ENCODE peak calls at places on chromosomes 13 and 19, in six cellular contexts. M is IMR-90, K is H9, E is H1, D is neuronal stem cell, Z is mesenchymal stem cell. J is an unnamed sample.

GRCh38 chr19:3466630-3467029 is 13.7 kb downstream of the SMIM24 start:
- DNase-seq in M (no peak), K (no peak), E (no peak), D (no peak), Z (no peak), J (no peak)

GRCh38 chr13:85632526-85633215 is 166.5 kb downstream of the SLITRK6 start:
- DNase-seq in M (no peak), K (no peak), E (no peak), D (no peak), Z (peak), J (no peak)

GRCh38 chr19:46634045-46634655 is 1.9 kb downstream of the GNG8 start:
- DNase-seq in M (peak), K (peak), E (peak), D (peak), Z (peak), J (peak)

GRCh38 chr13:60335531-60335930 is 61.5 kb upstream of the TDRD3 start:
- DNase-seq in M (peak), K (no peak), E (no peak), D (no peak), Z (peak), J (no peak)

GRCh38 chr19:2719910-2720776 is 1.0 kb downstream of the DIRAS1 start:
- DNase-seq in M (peak), K (peak), E (peak), D (no peak), Z (peak), J (no peak)

GRCh38 chr13:51767100-51767499 is 36.9 kb downstream of the DHRS12 start:
- DNase-seq in M (no peak), K (peak), E (no peak), D (no peak), Z (no peak), J (no peak)

GRCh38 chr19:2887391-2887914 is 13.3 kb upstream of the ZNF57 start:
- DNase-seq in M (peak), K (peak), E (peak), D (no peak), Z (peak), J (peak)

GRCh38 chr13:73696713-73697112 is 437.5 kb downstream of the KLF12 start:
- DNase-seq in M (no peak), K (no peak), E (no peak), D (no peak), Z (no peak), J (no peak)

GRCh38 chr13:26813626-26814348 is 53.2 kb upstream of the GPR12 start:
- DNase-seq in M (no peak), K (no peak), E (no peak), D (no peak), Z (no peak), J (no peak)

GRCh38 chr19:36483653-36484052 is 5.7 kb downstream of the ZNF566 start:
- DNase-seq in M (no peak), K (no peak), E (no peak), D (no peak), Z (no peak), J (no peak)

GRCh38 chr19:46813570-46814358 is 25.4 kb upstream of the SLC1A5 start:
- DNase-seq in M (peak), K (no peak), E (no peak), D (no peak), Z (peak), J (no peak)

GRCh38 chr19:14333101-14333871 is 48.0 kb upstream of the ADGRE5 start:
- DNase-seq in M (no peak), K (peak), E (peak), D (no peak), Z (no peak), J (peak)

GRCh38 chr13:114063545-114064515 is 68.6 kb downstream of the RASA3 start:
- DNase-seq in M (peak), K (no peak), E (no peak), D (no peak), Z (peak), J (no peak)

GRCh38 chr19:13600091-13600490 is 93.8 kb upstream of the CACNA1A start:
- DNase-seq in M (no peak), K (no peak), E (no peak), D (no peak), Z (no peak), J (no peak)

GRCh38 chr13:83453300-83453699 is 429.0 kb downstream of the SLITRK1 start:
- DNase-seq in M (no peak), K (no peak), E (no peak), D (no peak), Z (no peak), J (no peak)
- H4K91ac ChIP-seq in M (no peak), K (no peak), E (no peak), D (no peak), Z (no peak), J (no peak)

DNA sequence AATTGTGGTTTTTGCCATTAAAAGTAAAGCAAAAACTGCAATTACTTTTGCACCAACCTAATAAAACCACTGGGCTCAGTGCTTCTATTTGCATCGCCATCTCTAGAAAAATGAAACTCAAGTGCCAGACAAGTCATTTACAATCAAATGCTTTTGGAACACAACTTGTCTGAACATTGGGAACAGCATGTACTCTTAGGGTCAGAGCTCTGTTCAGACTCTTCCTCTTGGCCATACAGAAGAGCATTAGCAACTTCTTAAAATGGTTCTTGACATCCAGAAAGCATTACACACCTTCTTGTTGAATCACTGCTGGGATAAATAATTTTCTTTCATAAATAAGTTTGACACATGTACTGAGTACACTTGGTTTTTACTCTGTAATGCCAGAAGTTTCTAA is 272.5 kb downstream of the DCLK1 start:
- DNase-seq in M (no peak), K (no peak), E (no peak), D (no peak), Z (no peak), J (no peak)
- H4K91ac ChIP-seq in M (no peak), K (no peak), E (peak), D (no peak), Z (no peak), J (no peak)

GRCh38 chr13:42876270-42876714 is 94.9 kb downstream of the FAM216B start:
- DNase-seq in M (no peak), K (peak), E (no peak), D (no peak), Z (no peak), J (no peak)
- H4K91ac ChIP-seq in M (no peak), K (no peak), E (no peak), D (no peak), Z (no peak), J (no peak)

GRCh38 chr19:42309686-42310085 is 3.4 kb upstream of the TMEM145 start:
- DNase-seq in M (no peak), K (no peak), E (no peak), D (no peak), Z (no peak), J (no peak)

GRCh38 chr19:42301646-42302204 is at the start of gene PRR19:
- DNase-seq in M (no peak), K (no peak), E (no peak), D (no peak), Z (no peak), J (peak)

GRCh38 chr19:42303101-42303464 is 659 bp upstream of the PAFAH1B3 start:
- DNase-seq in M (no peak), K (no peak), E (peak), D (no peak), Z (no peak), J (no peak)

GRCh38 chr19:42306646-42307045 is 4.2 kb upstream of the PAFAH1B3 start:
- DNase-seq in M (no peak), K (peak), E (peak), D (no peak), Z (no peak), J (no peak)

DNA sequence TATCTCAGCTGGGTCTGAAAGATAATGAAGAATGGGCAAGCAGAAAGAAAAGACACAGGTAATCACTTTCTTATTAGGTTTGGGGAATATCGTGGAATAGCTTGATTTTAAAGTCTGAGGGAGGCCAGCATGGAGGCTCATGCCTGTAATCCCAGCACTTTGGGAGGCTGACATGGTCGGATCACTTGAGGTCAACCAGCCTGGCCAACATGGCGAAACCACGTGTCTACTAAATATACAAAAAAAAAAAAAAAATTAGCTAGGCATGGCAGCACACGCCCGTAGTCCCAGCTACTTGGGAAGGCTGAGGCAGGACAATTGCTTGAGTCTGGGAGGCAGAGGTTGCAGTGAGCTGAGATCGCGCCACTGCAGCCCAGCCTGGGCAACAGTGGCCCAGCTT is 1.5 kb upstream of the PAFAH1B3 start:
- DNase-seq in M (no peak), K (no peak), E (no peak), D (no peak), Z (no peak), J (no peak)
- H4K91ac ChIP-seq in M (no peak), K (no peak), E (no peak), D (no peak), Z (no peak), J (no peak)

DNA sequence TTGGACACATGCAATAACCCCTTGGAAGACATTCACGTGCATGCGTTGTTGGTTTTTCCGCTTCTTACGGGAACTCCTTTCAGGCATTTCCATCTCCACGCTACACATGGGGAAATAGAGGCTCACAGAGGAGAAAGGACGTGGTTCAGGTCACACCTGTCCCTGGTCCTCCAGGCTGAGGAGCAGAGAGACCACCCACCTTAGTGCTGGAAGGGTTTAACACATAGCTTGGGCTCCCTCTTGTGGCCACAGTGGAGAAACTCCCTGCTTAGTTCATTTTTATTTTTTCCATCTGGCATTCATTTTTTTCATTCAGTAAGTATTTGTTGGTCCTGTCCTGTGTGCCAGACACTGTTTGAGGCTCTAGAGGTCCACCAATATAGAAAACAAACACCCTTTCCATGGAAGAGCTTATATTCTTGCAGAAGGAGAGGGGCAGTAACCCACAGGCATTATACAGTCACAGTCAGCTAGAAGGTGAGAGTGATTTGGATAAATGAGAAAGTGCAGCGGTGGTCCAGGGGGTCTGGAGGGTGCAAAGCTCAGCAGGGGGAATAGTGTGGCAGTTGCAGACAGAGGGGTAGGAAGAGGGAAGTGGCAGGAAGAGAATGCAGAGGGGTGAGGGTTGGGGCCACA is 24.2 kb upstream of the TTYH1 start:
- DNase-seq in M (peak), K (peak), E (peak), D (peak), Z (peak), J (peak)
- H4K91ac ChIP-seq in M (no peak), K (no peak), E (peak), D (no peak), Z (no peak), J (no peak)

GRCh38 chr13:45300190-45300985 is 40.6 kb downstream of the TPT1 start:
- DNase-seq in M (no peak), K (no peak), E (no peak), D (no peak), Z (no peak), J (no peak)
- H4K91ac ChIP-seq in M (no peak), K (no peak), E (no peak), D (no peak), Z (no peak), J (no peak)

GRCh38 chr13:18961383-18962117 is 220.1 kb downstream of the TUBA3C start:
- DNase-seq in M (no peak), K (no peak), E (no peak), D (no peak), Z (no peak), J (no peak)
- H4K91ac ChIP-seq in M (no peak), K (no peak), E (no peak), D (no peak), Z (no peak), J (no peak)

DNA sequence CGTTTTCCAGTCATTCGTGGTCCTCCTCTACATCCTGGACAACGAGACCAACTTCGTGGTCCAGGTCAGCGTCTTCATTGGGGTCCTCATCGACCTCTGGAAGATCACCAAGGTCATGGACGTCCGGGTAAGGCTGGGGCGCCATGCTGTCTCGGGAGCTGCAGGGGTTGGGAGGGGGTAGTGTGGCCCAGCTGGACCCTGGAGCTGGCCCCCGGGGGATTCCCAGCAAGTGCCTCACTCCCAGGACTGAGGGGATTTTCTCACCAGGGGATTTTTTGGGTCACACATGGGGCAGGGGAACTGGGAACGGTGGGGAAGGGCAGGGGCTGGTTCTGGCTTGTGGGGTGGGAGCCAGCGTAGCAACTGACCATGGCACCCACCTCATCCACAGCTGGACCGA is 10.8 kb upstream of the RELB start:
- DNase-seq in M (no peak), K (no peak), E (no peak), D (no peak), Z (no peak), J (no peak)
- H4K91ac ChIP-seq in M (no peak), K (no peak), E (no peak), D (no peak), Z (no peak), J (no peak)

GRCh38 chr19:55096061-55096701 is 20.5 kb downstream of the EPS8L1 start:
- DNase-seq in M (no peak), K (peak), E (peak), D (no peak), Z (no peak), J (no peak)

GRCh38 chr19:55091955-55092354 is 16.3 kb downstream of the EPS8L1 start:
- DNase-seq in M (no peak), K (peak), E (peak), D (no peak), Z (no peak), J (no peak)

GRCh38 chr19:55095260-55096060 is 19.8 kb downstream of the EPS8L1 start:
- DNase-seq in M (no peak), K (peak), E (peak), D (no peak), Z (no peak), J (no peak)

GRCh38 chr19:55092423-55093318 is 17.0 kb downstream of the EPS8L1 start:
- DNase-seq in M (no peak), K (peak), E (peak), D (no peak), Z (no peak), J (no peak)

DNA sequence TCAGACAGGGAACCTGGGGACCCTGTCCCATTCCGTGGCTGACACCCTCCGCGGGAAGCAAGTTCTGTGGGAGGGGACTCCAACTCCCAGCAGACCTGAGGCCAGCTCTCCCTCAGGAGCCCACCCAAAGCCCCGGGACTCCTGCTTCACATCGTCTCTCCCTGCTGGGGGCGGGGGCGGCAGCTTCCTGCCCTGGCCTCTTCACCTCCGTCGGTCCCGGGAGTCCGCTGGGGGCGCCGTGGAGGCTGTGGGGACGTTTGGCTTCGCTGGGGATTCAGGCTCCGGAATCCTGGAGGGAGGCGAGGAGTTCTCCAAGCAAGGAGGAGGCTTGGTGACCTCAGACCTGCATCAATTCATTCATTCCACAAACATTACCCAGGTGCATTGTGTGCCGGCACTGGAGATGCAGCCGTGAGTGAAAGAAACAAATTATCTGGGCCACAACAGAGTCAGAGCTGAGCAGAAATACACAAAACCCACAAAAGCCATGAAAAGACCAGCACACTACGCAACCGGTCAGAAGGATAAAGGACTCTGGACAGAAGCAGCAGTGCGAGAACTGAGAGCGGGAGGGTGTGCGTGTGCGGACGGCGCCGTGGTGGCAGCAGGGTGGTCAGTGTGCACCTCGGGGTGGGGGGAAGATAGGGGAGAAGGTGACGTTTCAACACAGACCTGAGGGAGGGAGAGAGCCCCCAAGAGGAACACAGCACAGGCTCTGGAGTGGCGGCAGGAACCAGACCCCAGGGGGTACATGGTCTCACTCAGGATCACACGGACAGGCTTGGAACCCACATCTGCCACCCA is 19.0 kb downstream of the EPS8L1 start:
- DNase-seq in M (no peak), K (peak), E (peak), D (no peak), Z (no peak), J (no peak)
- H4K91ac ChIP-seq in M (no peak), K (no peak), E (peak), D (no peak), Z (peak), J (no peak)

J was measured in trophoblast cell.